ENCODE peak calls at places on chromosomes 6 and 20, in four cellular contexts. One of them, this sample, is unnamed.

GRCh38 chr20:2820084-2820895 is 4.1 kb downstream of the TMEM239 start:
- DNase-seq in ovary: peak; percentile 68
- DNase-seq in esophagus muscularis mucosa: no peak
- DNase-seq in tibial nerve: no peak
- DNase-seq in this sample: no peak

GRCh38 chr6:36383608-36384007 is 3.9 kb downstream of the ETV7 start:
- DNase-seq in esophagus muscularis mucosa: no peak
- DNase-seq in tibial nerve: no peak
- DNase-seq in ovary: no peak
- DNase-seq in this sample: no peak

GRCh38 chr20:53149652-53150205 is 177.6 kb downstream of the TSHZ2 start:
- DNase-seq in tibial nerve: no peak
- DNase-seq in esophagus muscularis mucosa: no peak
- DNase-seq in ovary: no peak
- DNase-seq in this sample: no peak

GRCh38 chr6:133623065-133623464 is 265.8 kb upstream of the TCF21 start:
- DNase-seq in tibial nerve: peak; percentile 26
- DNase-seq in ovary: peak; percentile 73
- DNase-seq in esophagus muscularis mucosa: no peak
- DNase-seq in this sample: no peak

GRCh38 chr6:114747995-114748625 is 405.3 kb upstream of the HS3ST5 start:
- DNase-seq in ovary: no peak
- DNase-seq in esophagus muscularis mucosa: no peak
- DNase-seq in tibial nerve: peak; percentile 70
- DNase-seq in this sample: peak; percentile 56

GRCh38 chr6:29633532-29633901 is 534 bp upstream of the GABBR1 start:
- DNase-seq in ovary: no peak
- DNase-seq in tibial nerve: no peak
- DNase-seq in esophagus muscularis mucosa: no peak
- DNase-seq in this sample: no peak

GRCh38 chr20:37901667-37902503 is 1.0 kb upstream of the VSTM2L start:
- DNase-seq in ovary: no peak
- DNase-seq in esophagus muscularis mucosa: no peak
- DNase-seq in tibial nerve: no peak
- DNase-seq in this sample: peak; percentile 53

GRCh38 chr6:166010585-166010984 is 157.1 kb downstream of the TBXT start:
- DNase-seq in esophagus muscularis mucosa: no peak
- DNase-seq in tibial nerve: no peak
- DNase-seq in ovary: no peak
- DNase-seq in this sample: no peak

GRCh38 chr6:33416386-33417126 is 1.4 kb downstream of the CUTA start:
- DNase-seq in ovary: no peak
- DNase-seq in tibial nerve: no peak
- DNase-seq in esophagus muscularis mucosa: no peak
- DNase-seq in this sample: no peak

GRCh38 chr6:11142296-11143027 is 30.9 kb upstream of the ERVFRD-1 start:
- DNase-seq in esophagus muscularis mucosa: no peak
- DNase-seq in ovary: no peak
- DNase-seq in tibial nerve: no peak
- DNase-seq in this sample: no peak

GRCh38 chr20:49344975-49345374 is 67.1 kb upstream of the ZNFX1 start:
- DNase-seq in tibial nerve: peak; percentile 48
- DNase-seq in esophagus muscularis mucosa: peak; percentile 93
- DNase-seq in ovary: peak; percentile 18
- DNase-seq in this sample: no peak

GRCh38 chr6:37516920-37517405 is 17.3 kb upstream of the CCDC167 start:
- DNase-seq in esophagus muscularis mucosa: no peak
- DNase-seq in ovary: no peak
- DNase-seq in tibial nerve: no peak
- DNase-seq in this sample: no peak

GRCh38 chr6:150058986-150059385 is 9.9 kb downstream of the ULBP3 start:
- DNase-seq in ovary: no peak
- DNase-seq in tibial nerve: no peak
- DNase-seq in esophagus muscularis mucosa: no peak
- DNase-seq in this sample: no peak

DNA sequence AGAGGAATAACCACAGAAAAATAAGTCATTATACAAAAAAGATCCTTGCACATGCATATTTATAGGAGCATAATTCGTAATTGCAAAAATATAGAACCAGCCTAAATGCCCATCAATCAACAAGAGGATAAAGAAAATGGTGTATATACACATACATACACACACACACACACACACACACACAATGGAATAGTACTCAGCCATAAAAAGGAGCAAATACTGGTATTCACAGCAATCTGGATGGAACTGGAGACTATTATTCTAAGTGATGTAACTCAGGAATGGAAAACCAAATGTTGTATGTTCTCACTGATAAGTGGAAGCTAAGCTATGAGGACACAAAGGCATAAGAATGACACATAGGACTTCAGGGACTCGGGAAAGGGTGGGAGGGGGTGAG is 1.9 kb upstream of the KIAA1586 start:
- DNase-seq in tibial nerve: no peak
- DNase-seq in ovary: no peak
- DNase-seq in esophagus muscularis mucosa: no peak
- DNase-seq in this sample: no peak
- H3K27ac ChIP-seq in tibial nerve: no peak overlapping the region
- H3K27ac ChIP-seq in ovary: no peak overlapping the region
- H3K27ac ChIP-seq in esophagus muscularis mucosa: no peak overlapping the region
- H3K27ac ChIP-seq in this sample: no peak overlapping the region

GRCh38 chr6:73074175-73074574 is 151.1 kb downstream of the KHDC1L start:
- DNase-seq in tibial nerve: no peak
- DNase-seq in ovary: no peak
- DNase-seq in esophagus muscularis mucosa: no peak
- DNase-seq in this sample: no peak
- TF ChIP-seq EP300 in tibial nerve: no peak
- TF ChIP-seq EP300 in ovary: no peak
- TF ChIP-seq EP300 in esophagus muscularis mucosa: no peak
- TF ChIP-seq EP300 in this sample: no peak

DNA sequence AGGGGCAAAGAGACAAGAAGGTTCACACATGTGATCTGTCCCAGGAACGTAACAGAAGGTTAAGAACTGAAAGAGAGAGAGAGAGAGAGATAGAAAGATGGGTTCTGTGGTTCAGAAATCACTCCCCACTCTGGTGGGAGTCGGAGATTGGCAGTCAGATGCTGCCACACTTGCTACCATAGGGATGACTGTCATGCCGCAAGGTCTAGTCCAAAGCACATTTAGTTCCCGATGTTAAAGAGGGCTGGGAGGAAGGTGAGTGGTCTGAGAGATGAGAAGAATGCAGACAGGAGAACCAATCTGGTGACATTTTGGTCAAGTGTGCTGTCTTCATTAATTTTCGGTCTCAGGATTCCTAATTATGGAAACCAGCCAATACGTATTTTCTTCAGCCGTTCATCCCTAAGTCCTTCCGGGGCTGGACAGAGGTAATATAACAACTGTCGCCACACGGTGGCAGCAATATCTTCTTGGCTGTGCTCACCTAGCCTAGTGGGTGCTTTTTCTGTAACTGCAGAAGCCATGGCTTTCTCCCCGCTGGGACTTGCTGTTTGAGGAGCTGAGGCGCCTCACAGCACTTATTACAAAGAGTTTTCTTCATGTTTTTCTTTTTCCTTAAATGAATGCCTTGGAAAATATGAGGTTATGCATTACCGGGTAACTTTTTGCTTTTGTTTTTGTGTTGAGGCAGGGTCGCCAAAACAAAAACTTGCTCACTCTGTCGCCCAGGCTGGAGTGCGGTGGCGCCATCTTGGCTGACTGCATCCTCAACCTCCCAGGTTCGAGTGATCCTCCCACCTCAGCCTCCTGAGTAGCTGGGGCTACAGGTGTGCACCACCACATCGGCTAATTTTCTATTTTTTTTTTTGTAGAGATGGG is 46.0 kb downstream of the SLC35D3 start:
- DNase-seq in ovary: peak; percentile 48
- DNase-seq in esophagus muscularis mucosa: no peak
- DNase-seq in tibial nerve: peak; percentile 68
- DNase-seq in this sample: peak; percentile 86
- H3K27ac ChIP-seq in ovary: no peak overlapping the region
- H3K27ac ChIP-seq in esophagus muscularis mucosa: no peak overlapping the region
- H3K27ac ChIP-seq in tibial nerve: no peak overlapping the region
- H3K27ac ChIP-seq in this sample: peak overlapping the region; percentile 51

GRCh38 chr6:41367700-41368099 is 32.3 kb downstream of the NCR2 start:
- DNase-seq in tibial nerve: peak; percentile 18
- DNase-seq in esophagus muscularis mucosa: no peak
- DNase-seq in ovary: peak; percentile 20
- DNase-seq in this sample: peak; percentile 66
- TF ChIP-seq EP300 in tibial nerve: no peak
- TF ChIP-seq EP300 in esophagus muscularis mucosa: no peak
- TF ChIP-seq EP300 in ovary: no peak
- TF ChIP-seq EP300 in this sample: no peak

GRCh38 chr6:110328231-110328630 is 29.9 kb downstream of the METTL24 start:
- DNase-seq in esophagus muscularis mucosa: no peak
- DNase-seq in ovary: no peak
- DNase-seq in tibial nerve: no peak
- DNase-seq in this sample: no peak
- H3K27ac ChIP-seq in esophagus muscularis mucosa: peak overlapping the region; percentile 89
- H3K27ac ChIP-seq in ovary: peak overlapping the region; percentile 80
- H3K27ac ChIP-seq in tibial nerve: no peak overlapping the region
- H3K27ac ChIP-seq in this sample: no peak overlapping the region

GRCh38 chr6:44119704-44120262 is 7.5 kb downstream of the MRPL14 start:
- DNase-seq in ovary: no peak
- DNase-seq in tibial nerve: no peak
- DNase-seq in esophagus muscularis mucosa: no peak
- DNase-seq in this sample: no peak

GRCh38 chr6:44122821-44123220 is 4.4 kb downstream of the MRPL14 start:
- DNase-seq in esophagus muscularis mucosa: no peak
- DNase-seq in ovary: no peak
- DNase-seq in tibial nerve: no peak
- DNase-seq in this sample: no peak

GRCh38 chr6:44123544-44123943 is 3.7 kb downstream of the MRPL14 start:
- DNase-seq in esophagus muscularis mucosa: no peak
- DNase-seq in tibial nerve: no peak
- DNase-seq in ovary: no peak
- DNase-seq in this sample: no peak

GRCh38 chr6:44117397-44118128 is 9.7 kb downstream of the MRPL14 start:
- DNase-seq in esophagus muscularis mucosa: no peak
- DNase-seq in ovary: no peak
- DNase-seq in tibial nerve: no peak
- DNase-seq in this sample: peak; percentile 65

DNA sequence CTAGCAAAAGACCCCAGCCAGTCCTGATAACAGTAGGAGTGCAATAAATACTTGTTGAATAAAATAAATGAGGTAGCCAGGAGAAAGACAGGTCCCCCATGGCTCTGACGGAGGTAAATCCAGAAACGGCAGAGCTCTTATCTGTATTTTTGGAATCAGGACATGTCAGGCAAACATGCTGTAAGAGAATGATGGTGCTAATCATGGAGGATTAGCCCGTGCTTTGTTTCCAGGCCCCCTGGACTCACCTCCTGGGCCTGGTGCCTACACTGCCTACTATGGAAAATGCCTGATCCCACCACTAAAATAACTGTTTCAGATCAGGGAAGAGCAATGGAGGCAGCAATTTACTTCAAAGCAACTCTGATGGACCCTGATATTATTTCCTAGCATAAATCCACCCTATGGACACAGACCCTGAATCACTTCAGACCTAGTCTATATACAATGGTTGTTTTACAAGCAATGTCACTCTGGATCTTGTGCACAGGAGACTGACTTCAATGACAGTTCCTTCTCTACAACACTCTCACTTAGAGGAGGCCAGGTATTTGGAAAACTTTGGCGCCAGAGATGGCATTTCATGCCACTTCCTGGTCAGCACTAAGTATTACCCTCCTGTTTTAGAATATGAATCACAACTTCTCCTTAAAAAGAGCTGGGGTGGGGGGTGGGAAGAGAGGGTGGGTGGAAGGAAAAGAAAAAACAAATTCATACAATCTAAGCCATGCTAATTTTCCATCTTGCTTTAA is 6.4 kb downstream of the MRPL14 start:
- DNase-seq in esophagus muscularis mucosa: no peak
- DNase-seq in ovary: no peak
- DNase-seq in tibial nerve: no peak
- DNase-seq in this sample: no peak
- TF ChIP-seq EP300 in esophagus muscularis mucosa: no peak
- TF ChIP-seq EP300 in ovary: no peak
- TF ChIP-seq EP300 in tibial nerve: no peak
- TF ChIP-seq EP300 in this sample: no peak

GRCh38 chr6:137849076-137849708 is 17.9 kb upstream of the TNFAIP3 start:
- DNase-seq in tibial nerve: no peak
- DNase-seq in ovary: no peak
- DNase-seq in esophagus muscularis mucosa: no peak
- DNase-seq in this sample: no peak

GRCh38 chr6:137846274-137846673 is 20.8 kb upstream of the TNFAIP3 start:
- DNase-seq in ovary: no peak
- DNase-seq in esophagus muscularis mucosa: no peak
- DNase-seq in tibial nerve: no peak
- DNase-seq in this sample: no peak

GRCh38 chr6:137846772-137847313 is 20.2 kb upstream of the TNFAIP3 start:
- DNase-seq in tibial nerve: peak; percentile 21
- DNase-seq in esophagus muscularis mucosa: no peak
- DNase-seq in ovary: no peak
- DNase-seq in this sample: no peak

GRCh38 chr6:137848672-137849071 is 18.4 kb upstream of the TNFAIP3 start:
- DNase-seq in ovary: no peak
- DNase-seq in tibial nerve: no peak
- DNase-seq in esophagus muscularis mucosa: no peak
- DNase-seq in this sample: no peak

DNA sequence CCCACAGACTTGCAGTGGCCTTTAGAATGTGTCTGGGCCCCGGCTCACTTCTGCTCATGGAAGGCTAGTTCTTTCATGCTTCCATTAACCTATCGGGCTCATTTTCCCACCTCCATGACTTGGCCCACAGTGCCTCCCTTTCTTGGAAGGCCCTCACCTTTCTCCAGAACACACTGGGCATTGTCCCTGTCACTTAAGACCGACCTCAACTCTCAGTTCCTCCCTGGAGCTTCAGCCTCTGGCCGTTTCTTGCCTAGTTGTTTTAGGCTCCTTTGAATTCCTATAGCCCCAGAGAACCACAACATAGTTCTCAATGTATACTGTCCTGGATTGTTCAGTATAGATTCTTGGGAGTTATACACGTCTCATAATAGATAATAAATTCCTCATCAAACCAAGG is 19.3 kb upstream of the TNFAIP3 start:
- DNase-seq in ovary: no peak
- DNase-seq in esophagus muscularis mucosa: no peak
- DNase-seq in tibial nerve: no peak
- DNase-seq in this sample: no peak
- H3K27ac ChIP-seq in ovary: no peak overlapping the region
- H3K27ac ChIP-seq in esophagus muscularis mucosa: no peak overlapping the region
- H3K27ac ChIP-seq in tibial nerve: no peak overlapping the region
- H3K27ac ChIP-seq in this sample: peak overlapping the region; percentile 58

GRCh38 chr6:42745638-42746451 is at the start of gene TBCC:
- DNase-seq in esophagus muscularis mucosa: peak; percentile 100
- DNase-seq in tibial nerve: peak; percentile 95
- DNase-seq in ovary: peak; percentile 94
- DNase-seq in this sample: peak; percentile 97
- TF ChIP-seq EP300 in esophagus muscularis mucosa: no peak
- TF ChIP-seq EP300 in tibial nerve: no peak
- TF ChIP-seq EP300 in ovary: no peak
- TF ChIP-seq EP300 in this sample: no peak

This sample was measured in stomach.